ENCODE peak calls at places on chromosome 12, in seven cellular contexts. N is coronary artery, Q is neural progenitor cell, M is GM23248, X is astrocyte of the spinal cord, F is endodermal cell, V is stomach. G is an unnamed sample.

GRCh38 chr12:125140239-125140917 is 75.1 kb downstream of the AACS start:
- DNase-seq in X (peak), F (peak), M (no peak), Q (peak), N (no peak), V (no peak), G (no peak)

GRCh38 chr12:28568083-28568482 is 377.8 kb downstream of the CCDC91 start:
- DNase-seq in F (no peak), Q (no peak), M (peak), N (no peak), X (peak), V (peak), G (peak)

GRCh38 chr12:93677195-93678064 is at the start of gene CRADD:
- DNase-seq in N (peak), V (peak), M (peak), F (peak), Q (peak), X (peak), G (peak)

GRCh38 chr12:80257920-80258319 is 158.6 kb downstream of the OTOGL start:
- DNase-seq in X (no peak), N (no peak), Q (no peak), M (no peak), V (no peak), F (no peak), G (no peak)

GRCh38 chr12:87038098-87038497 is 781.9 kb upstream of the MGAT4C start:
- DNase-seq in F (no peak), N (no peak), X (no peak), Q (no peak), V (no peak), M (no peak), G (no peak)

GRCh38 chr12:94644622-94645021 is 5.7 kb downstream of the TMCC3 start:
- DNase-seq in V (no peak), F (no peak), N (no peak), M (peak), Q (no peak), X (peak), G (peak)

GRCh38 chr12:130161261-130162231 is 718 bp upstream of the FZD10 start:
- DNase-seq in X (peak), N (no peak), M (peak), V (no peak), Q (peak), F (peak), G (no peak)

GRCh38 chr12:69578283-69578682 is 7.0 kb upstream of the CCT2 start:
- DNase-seq in M (no peak), F (no peak), N (no peak), X (no peak), Q (no peak), V (no peak), G (no peak)

GRCh38 chr12:130526813-130527212 is 189.1 kb downstream of the PIWIL1 start:
- DNase-seq in Q (peak), X (no peak), F (peak), M (peak), N (no peak), V (no peak), G (peak)

GRCh38 chr12:101929365-101930041 is 52.1 kb downstream of the DRAM1 start:
- DNase-seq in N (no peak), M (no peak), F (no peak), X (no peak), Q (no peak), V (no peak), G (no peak)

GRCh38 chr12:101927999-101928398 is 50.6 kb downstream of the DRAM1 start:
- DNase-seq in X (no peak), M (no peak), F (no peak), N (no peak), V (no peak), Q (no peak), G (no peak)

GRCh38 chr12:101933866-101934514 is 56.6 kb downstream of the DRAM1 start:
- DNase-seq in Q (no peak), M (no peak), N (no peak), X (no peak), V (no peak), F (no peak), G (no peak)

GRCh38 chr12:101928556-101928955 is 51.2 kb downstream of the DRAM1 start:
- DNase-seq in X (no peak), M (no peak), V (no peak), N (no peak), Q (no peak), F (no peak), G (no peak)

DNA sequence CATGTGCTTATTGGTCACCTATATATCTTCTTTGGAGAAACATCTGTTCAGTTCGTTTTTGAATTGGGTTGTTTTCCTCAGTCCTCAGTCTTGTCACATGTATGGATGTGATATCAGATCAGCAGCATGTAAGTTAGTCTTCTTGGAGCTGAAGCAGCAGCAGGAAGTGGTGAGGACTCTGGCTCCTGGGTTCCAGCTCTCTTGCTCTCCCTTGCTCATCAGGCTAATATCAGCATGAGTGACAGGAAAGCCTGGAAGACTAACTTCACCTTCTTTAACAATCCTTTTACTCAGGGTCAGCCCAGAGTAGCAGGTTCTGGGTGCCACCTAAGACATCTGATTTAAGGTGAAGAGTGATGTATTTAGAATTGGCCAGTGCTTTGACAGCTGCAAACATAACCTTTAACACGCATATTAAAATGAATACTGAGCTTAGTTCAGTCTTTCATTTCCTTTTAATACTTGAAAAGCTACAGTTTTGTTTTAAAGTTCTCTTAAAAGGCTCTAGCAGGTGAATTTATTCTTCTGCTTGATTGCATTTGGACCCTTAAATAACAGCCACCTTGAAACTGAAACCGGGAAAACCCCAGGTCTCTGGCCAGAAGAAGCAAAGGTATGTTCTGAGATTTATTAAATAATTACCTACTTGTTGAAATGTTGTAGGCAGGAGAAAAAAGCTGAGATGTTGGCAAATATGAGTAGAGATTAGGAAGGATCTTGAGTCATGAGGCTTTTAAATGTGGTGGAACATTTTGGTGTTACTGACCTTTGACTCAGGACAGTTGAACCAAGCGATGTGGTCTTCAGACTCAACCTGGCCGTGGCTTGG is 54.3 kb downstream of the DRAM1 start:
- DNase-seq in V (no peak), X (no peak), N (no peak), M (no peak), F (no peak), Q (no peak), G (no peak)
- H3K4me3 ChIP-seq in V (no peak), X (no peak), N (no peak), M (no peak), F (no peak), Q (no peak), G (no peak)

DNA sequence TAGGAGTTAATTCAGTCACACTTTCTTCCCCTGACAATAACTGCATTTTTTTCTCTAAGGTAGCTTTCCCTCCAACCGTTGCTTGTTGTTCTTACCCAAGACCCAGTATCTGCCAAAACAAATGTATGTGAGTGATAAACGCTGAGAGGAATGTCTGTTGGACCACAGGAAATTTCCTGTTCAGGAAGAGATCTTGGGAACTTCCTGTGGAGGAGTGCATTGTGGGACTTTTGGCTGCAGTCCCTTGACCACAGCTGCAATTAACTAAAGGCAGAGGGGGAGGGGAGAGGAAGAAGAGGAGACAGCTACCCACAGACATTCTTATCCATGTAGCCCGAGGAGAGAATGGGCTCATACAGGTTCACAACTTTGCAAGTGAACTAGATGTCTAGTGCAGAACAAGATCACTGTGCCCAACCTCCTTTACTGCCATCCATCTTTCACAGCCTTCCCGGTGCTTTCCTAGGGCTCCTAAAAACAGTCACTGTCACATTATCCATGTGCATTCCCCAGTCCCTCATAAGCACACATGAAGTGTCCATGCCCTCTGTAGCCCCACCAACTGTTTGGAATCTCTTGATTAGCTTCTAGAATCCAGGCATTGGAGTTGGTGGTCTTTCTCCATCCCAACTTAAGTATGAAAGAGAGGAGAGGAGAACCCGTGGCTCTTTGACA is 149.5 kb downstream of the ETV6 start:
- DNase-seq in F (no peak), X (peak), Q (no peak), N (no peak), V (no peak), M (peak), G (peak)
- H3K4me3 ChIP-seq in F (no peak), X (no peak), Q (no peak), N (no peak), V (no peak), M (no peak), G (no peak)

GRCh38 chr12:112409906-112410244 is 470 bp upstream of the RPL6 start:
- DNase-seq in X (no peak), Q (no peak), F (no peak), M (no peak), V (no peak), N (no peak), G (no peak)
- H3K4me3 ChIP-seq in X (no peak), Q (no peak), F (no peak), M (peak), V (no peak), N (peak), G (no peak)

DNA sequence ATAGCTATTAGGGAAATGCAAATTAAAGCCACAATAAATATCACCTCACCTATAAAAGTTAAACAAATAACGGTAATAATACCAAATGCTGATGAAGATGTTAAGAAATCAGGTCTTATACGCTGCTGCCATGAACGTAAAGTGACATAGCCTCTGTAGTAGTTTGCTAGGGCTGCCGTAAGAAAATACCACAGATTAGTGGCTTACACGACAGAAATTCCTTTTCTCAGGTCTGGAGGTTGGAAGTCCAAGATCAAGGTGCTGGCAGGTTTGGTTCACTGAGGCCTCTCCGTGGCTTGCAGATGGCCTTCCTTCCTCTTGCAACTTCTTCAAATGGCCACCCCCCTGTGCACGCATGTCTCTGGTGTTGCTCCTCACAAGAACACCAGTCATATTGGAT is 22.0 kb upstream of the STYK1 start:
- DNase-seq in X (no peak), V (no peak), F (peak), M (no peak), N (no peak), Q (no peak), G (no peak)
- H3K4me3 ChIP-seq in X (no peak), V (no peak), F (no peak), M (no peak), N (no peak), Q (no peak), G (no peak)

GRCh38 chr12:53474819-53475218 is 22.9 kb downstream of the PCBP2 start:
- DNase-seq in N (no peak), F (peak), V (no peak), M (no peak), Q (no peak), X (no peak), G (no peak)
- H3K4me3 ChIP-seq in N (no peak), F (no peak), V (no peak), M (no peak), Q (no peak), X (no peak), G (no peak)

GRCh38 chr12:53939141-53940108 is 794 bp downstream of the HOXC13 start:
- DNase-seq in F (peak), Q (peak), M (peak), V (no peak), X (no peak), N (no peak), G (peak)

GRCh38 chr12:53941750-53942149 is 3.1 kb downstream of the HOXC13 start:
- DNase-seq in N (no peak), X (no peak), M (no peak), F (peak), Q (no peak), V (no peak), G (no peak)

GRCh38 chr12:53942467-53942997 is 3.9 kb downstream of the HOXC13 start:
- DNase-seq in F (peak), Q (no peak), X (no peak), M (no peak), V (no peak), N (no peak), G (no peak)

GRCh38 chr12:53941187-53941586 is 2.6 kb downstream of the HOXC13 start:
- DNase-seq in Q (no peak), M (no peak), F (peak), X (no peak), V (no peak), N (no peak), G (no peak)

GRCh38 chr12:53940448-53941014 is 1.9 kb downstream of the HOXC13 start:
- DNase-seq in V (no peak), N (no peak), Q (no peak), M (no peak), X (no peak), F (peak), G (no peak)
- H3K4me3 ChIP-seq in V (no peak), N (no peak), Q (no peak), M (no peak), X (no peak), F (no peak), G (no peak)

GRCh38 chr12:114685320-114685781 is 1.4 kb upstream of the TBX3 start:
- DNase-seq in Q (peak), N (no peak), X (no peak), M (no peak), V (no peak), F (peak), G (no peak)
- H3K4me3 ChIP-seq in Q (peak), N (peak), X (peak), M (peak), V (peak), F (peak), G (peak)

GRCh38 chr12:48198619-48198973 is 4.5 kb downstream of the OR10AD1 start:
- DNase-seq in V (peak), M (peak), F (no peak), Q (no peak), N (peak), X (no peak), G (no peak)

GRCh38 chr12:48197967-48198618 is 5.0 kb downstream of the OR10AD1 start:
- DNase-seq in N (peak), Q (peak), M (peak), V (peak), F (peak), X (peak), G (peak)

GRCh38 chr12:48199784-48200198 is 3.3 kb downstream of the OR10AD1 start:
- DNase-seq in N (no peak), X (no peak), M (peak), V (no peak), F (peak), Q (no peak), G (peak)

GRCh38 chr12:48197549-48197966 is 5.5 kb downstream of the OR10AD1 start:
- DNase-seq in V (no peak), M (peak), X (peak), Q (peak), F (no peak), N (no peak), G (peak)

GRCh38 chr12:48198985-48199384 is 4.1 kb downstream of the OR10AD1 start:
- DNase-seq in F (no peak), V (no peak), N (no peak), M (no peak), X (no peak), Q (no peak), G (no peak)
- H3K4me3 ChIP-seq in F (peak), V (peak), N (peak), M (peak), X (peak), Q (peak), G (peak)